ENCODE peak calls at places on chromosomes 12 and 14, in six cellular contexts. M, R, T, Q, P and F are unnamed samples.

GRCh38 chr12:47838286-47838931 is 18.7 kb upstream of the HDAC7 start:
- DNase-seq in T (no peak), R (no peak), P (no peak), M (peak; percentile 65), Q (peak; percentile 49), F (no peak)

GRCh38 chr12:2074792-2075191 is 22.0 kb downstream of the CACNA1C start:
- DNase-seq in M (no peak), R (no peak), P (no peak), Q (no peak), T (no peak), F (no peak)

GRCh38 chr14:103881927-103882281 is 34.5 kb upstream of the PPP1R13B start:
- DNase-seq in R (no peak), Q (peak; percentile 67), M (no peak), P (no peak), T (no peak), F (no peak)

GRCh38 chr14:51859136-51859535 is 1.3 kb upstream of the GNG2 start:
- DNase-seq in T (no peak), Q (no peak), M (peak; percentile 6), P (no peak), R (no peak), F (no peak)

GRCh38 chr12:64042901-64043300 is 179.2 kb downstream of the KICS2 start:
- DNase-seq in P (no peak), R (no peak), T (no peak), M (no peak), Q (no peak), F (no peak)

GRCh38 chr12:67274186-67274585 is 5.0 kb downstream of the CAND1 start:
- DNase-seq in M (no peak), T (no peak), Q (no peak), P (no peak), R (no peak), F (no peak)

GRCh38 chr14:103869406-103870143 is 22.2 kb upstream of the PPP1R13B start:
- DNase-seq in M (no peak), P (no peak), T (no peak), R (no peak), Q (no peak), F (no peak)

GRCh38 chr12:121789233-121789781 is 4.2 kb downstream of the RHOF start:
- DNase-seq in Q (peak; percentile 17), R (no peak), P (peak; percentile 55), M (no peak), T (no peak), F (peak; percentile 53)

GRCh38 chr12:112018571-112019237 is 5.5 kb downstream of the ERP29 start:
- DNase-seq in M (peak; percentile 95), Q (no peak), P (no peak), R (no peak), T (no peak), F (no peak)

DNA sequence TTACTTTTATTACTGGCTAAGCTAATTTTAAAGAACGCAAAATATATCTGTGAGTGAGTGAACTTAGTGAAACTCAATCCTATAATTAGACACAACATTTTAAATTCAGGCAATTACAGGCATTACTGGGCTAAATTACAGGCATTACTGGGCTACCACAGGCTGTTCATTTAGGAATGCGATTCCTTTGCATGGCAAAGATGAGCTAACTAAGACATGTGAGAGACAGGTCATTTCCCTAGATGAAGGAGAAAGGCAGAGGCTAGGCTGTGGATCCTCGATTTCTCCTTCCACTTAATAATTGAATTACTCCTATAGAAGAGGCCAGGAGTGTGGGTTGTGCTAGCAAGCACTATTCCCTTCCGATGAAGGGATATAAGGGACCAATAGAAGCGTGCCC is 429.4 kb upstream of the LMO3 start:
- DNase-seq in T (no peak), Q (no peak), R (no peak), M (no peak), P (no peak), F (no peak)
- H3K4me3 ChIP-seq in T (no peak overlapping the region), Q (no peak overlapping the region), R (no peak overlapping the region), M (no peak overlapping the region), P (no peak overlapping the region), F (no peak overlapping the region)

GRCh38 chr12:80780746-80781145 is 64.0 kb downstream of the MYF5 start:
- DNase-seq in P (no peak), R (no peak), M (no peak), Q (no peak), T (no peak), F (no peak)

GRCh38 chr12:80778005-80778541 is 61.4 kb downstream of the MYF5 start:
- DNase-seq in R (peak; percentile 55), T (peak; percentile 60), P (no peak), Q (peak; percentile 83), M (peak; percentile 52), F (peak; percentile 51)

GRCh38 chr12:80776706-80777105 is 60.0 kb downstream of the MYF5 start:
- DNase-seq in M (no peak), R (no peak), Q (no peak), P (no peak), T (no peak), F (no peak)

GRCh38 chr12:80781313-80781712 is 64.6 kb downstream of the MYF5 start:
- DNase-seq in R (no peak), Q (no peak), M (no peak), P (no peak), T (no peak), F (no peak)

GRCh38 chr12:80777587-80777986 is 60.9 kb downstream of the MYF5 start:
- DNase-seq in Q (no peak), P (no peak), M (no peak), T (no peak), R (no peak), F (no peak)
- H3K4me3 ChIP-seq in Q (no peak overlapping the region), P (no peak overlapping the region), M (no peak overlapping the region), T (no peak overlapping the region), R (no peak overlapping the region), F (no peak overlapping the region)

DNA sequence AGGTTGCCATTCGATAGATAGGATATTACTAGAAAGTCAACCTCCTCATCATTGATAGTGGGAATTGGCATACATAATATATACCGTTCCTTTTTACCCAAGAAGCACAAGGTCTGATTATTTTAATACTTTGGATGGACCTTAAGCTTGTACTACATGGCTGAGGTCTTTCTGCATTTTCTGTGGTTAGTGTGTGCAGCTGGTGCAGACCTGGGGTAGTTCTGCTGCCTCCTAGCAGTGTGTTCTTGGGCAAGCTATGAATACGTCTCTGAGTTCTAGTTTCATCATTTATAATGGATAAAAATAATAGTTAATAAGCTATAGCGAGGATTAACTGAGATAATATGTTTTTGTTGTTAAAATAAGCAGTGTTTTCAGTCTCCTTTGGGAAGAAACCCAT is 2.2 kb downstream of the ZDHHC17 start:
- DNase-seq in Q (no peak), R (no peak), P (no peak), M (no peak), T (no peak), F (no peak)
- H3K4me3 ChIP-seq in Q (no peak overlapping the region), R (no peak overlapping the region), P (no peak overlapping the region), M (peak overlapping the region; percentile 100), T (no peak overlapping the region), F (no peak overlapping the region)

GRCh38 chr12:110804406-110804805 is 42.4 kb upstream of the CCDC63 start:
- DNase-seq in T (no peak), R (no peak), Q (no peak), M (no peak), P (no peak), F (no peak)

GRCh38 chr12:110794623-110795280 is 52.0 kb upstream of the CCDC63 start:
- DNase-seq in M (no peak), R (no peak), T (no peak), P (no peak), Q (no peak), F (no peak)

GRCh38 chr12:110796952-110797351 is 49.8 kb upstream of the CCDC63 start:
- DNase-seq in Q (no peak), P (no peak), M (peak; percentile 82), R (no peak), T (no peak), F (no peak)

GRCh38 chr12:110802489-110802888 is 44.3 kb upstream of the CCDC63 start:
- DNase-seq in P (no peak), T (no peak), R (no peak), M (no peak), Q (no peak), F (no peak)

DNA sequence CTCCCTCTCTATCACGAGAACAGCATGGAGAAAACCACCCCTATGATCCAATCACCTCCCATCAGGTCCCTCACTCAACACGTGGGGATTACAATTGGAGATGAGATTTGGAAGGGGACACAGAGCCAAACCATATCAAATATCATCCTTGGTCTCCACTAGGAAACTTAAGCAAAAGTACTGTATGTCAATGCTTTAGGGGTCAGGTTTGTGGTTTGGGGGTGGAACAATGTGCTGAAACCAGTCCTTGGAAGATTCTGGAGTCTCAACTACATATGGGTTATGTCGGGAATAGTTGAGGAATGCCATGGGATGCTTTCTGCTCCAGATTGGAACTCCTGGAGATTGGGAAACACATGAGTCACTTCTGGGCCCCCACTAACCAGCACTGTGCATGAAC is 48.3 kb upstream of the CCDC63 start:
- DNase-seq in Q (no peak), T (no peak), P (no peak), M (no peak), R (no peak), F (no peak)
- H3K4me3 ChIP-seq in Q (no peak overlapping the region), T (no peak overlapping the region), P (no peak overlapping the region), M (no peak overlapping the region), R (no peak overlapping the region), F (no peak overlapping the region)

GRCh38 chr14:99035712-99036593 is 236.0 kb downstream of the BCL11B start:
- DNase-seq in P (no peak), R (peak; percentile 74), M (peak; percentile 53), T (peak; percentile 98), Q (no peak), F (peak; percentile 48)
- H3K4me3 ChIP-seq in P (no peak overlapping the region), R (no peak overlapping the region), M (peak overlapping the region; percentile 35), T (no peak overlapping the region), Q (no peak overlapping the region), F (no peak overlapping the region)

DNA sequence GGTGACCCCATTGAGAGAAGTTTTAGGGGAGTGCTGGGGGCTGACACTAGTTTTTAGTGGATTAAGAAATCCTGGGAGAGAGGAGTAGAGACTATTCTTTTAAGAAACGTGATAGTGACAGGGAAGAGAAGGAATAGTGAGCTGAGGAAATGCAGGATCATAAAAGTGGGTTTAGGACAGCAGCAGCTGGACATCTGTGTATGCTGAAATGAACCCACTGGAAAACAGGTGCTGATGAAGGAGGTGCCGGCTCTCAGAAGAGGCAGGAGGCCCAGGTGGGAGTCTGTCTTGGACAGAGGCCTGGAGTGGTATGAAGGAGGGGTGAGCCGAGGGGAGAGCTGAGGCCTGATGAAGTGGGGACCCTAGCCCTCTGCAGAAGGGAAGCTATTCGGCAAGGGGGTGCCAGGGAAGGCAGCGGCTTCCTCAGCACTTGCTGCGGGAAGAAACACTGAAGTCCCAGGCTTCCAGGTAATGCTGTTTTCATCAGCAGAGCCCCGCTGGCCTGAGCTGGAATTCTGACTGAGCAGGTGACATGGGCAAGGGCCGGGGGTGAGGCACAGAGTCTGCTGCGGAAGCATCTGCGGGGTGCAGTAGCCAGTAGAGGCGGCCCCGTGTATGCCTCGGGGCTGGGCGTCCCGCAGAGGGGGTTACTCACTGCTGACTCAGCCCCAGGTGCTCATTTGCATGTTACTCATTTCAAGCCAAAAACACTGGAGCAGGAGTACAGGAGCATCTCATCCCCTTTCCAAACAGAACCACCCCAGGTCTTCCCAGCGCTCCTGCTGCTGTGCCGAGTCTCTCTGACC is 89.7 kb downstream of the TMCC3 start:
- DNase-seq in P (no peak), M (peak; percentile 97), T (peak; percentile 94), Q (no peak), R (peak; percentile 22), F (no peak)
- H3K4me3 ChIP-seq in P (no peak overlapping the region), M (peak overlapping the region; percentile 46), T (no peak overlapping the region), Q (no peak overlapping the region), R (no peak overlapping the region), F (no peak overlapping the region)

GRCh38 chr14:65170768-65171251 is 68.5 kb upstream of the MAX start:
- DNase-seq in P (no peak), M (peak; percentile 80), T (no peak), Q (peak; percentile 69), R (no peak), F (no peak)
- H3K4me3 ChIP-seq in P (peak overlapping the region; percentile 20), M (peak overlapping the region; percentile 65), T (no peak overlapping the region), Q (peak overlapping the region; percentile 59), R (no peak overlapping the region), F (no peak overlapping the region)